ENCODE peak calls at places on chromosomes 5 and 9, in six cellular contexts. J is left ventricle myocardium inferior, G is fibroblast of lung, S is heart left ventricle, I is IMR-90, C is choroid plexus epithelial cell. M is an unnamed sample.

GRCh38 chr9:77707696-77708095 is 59.6 kb upstream of the GNA14 start:
- DNase-seq in G (peak), J (peak), I (peak), C (peak), S (peak), M (peak)

GRCh38 chr9:36487482-36488321 is 85.0 kb upstream of the MELK start:
- DNase-seq in S (peak), J (peak), C (peak), G (peak), I (peak), M (peak)

GRCh38 chr9:132853482-132853881 is 24.6 kb downstream of the AK8 start:
- DNase-seq in S (no peak), I (no peak), G (no peak), C (no peak), J (no peak), M (no peak)

GRCh38 chr9:134525841-134526797 is 115.5 kb upstream of the COL5A1 start:
- DNase-seq in S (peak), I (no peak), G (no peak), J (peak), C (no peak), M (no peak)

GRCh38 chr5:181281077-181281983 is 20.4 kb upstream of the TRIM52 start:
- DNase-seq in S (no peak), G (no peak), C (no peak), J (no peak), I (no peak), M (no peak)

GRCh38 chr5:179969110-179969509 is 61.4 kb upstream of the TBC1D9B start:
- DNase-seq in J (no peak), I (no peak), G (no peak), C (no peak), S (no peak), M (no peak)

GRCh38 chr9:11933926-11934325 is 759.3 kb upstream of the TYRP1 start:
- DNase-seq in S (no peak), G (peak), C (peak), J (no peak), I (peak), M (peak)

GRCh38 chr9:33943389-33943788 is 105.3 kb downstream of the UBAP2 start:
- DNase-seq in C (peak), G (no peak), S (no peak), J (no peak), I (no peak), M (no peak)

GRCh38 chr9:20579544-20580309 is 42.6 kb downstream of the MLLT3 start:
- DNase-seq in S (no peak), I (no peak), G (no peak), J (no peak), C (no peak), M (no peak)

GRCh38 chr5:149903441-149903840 is 41.2 kb downstream of the PDE6A start:
- DNase-seq in I (no peak), S (no peak), J (no peak), C (no peak), G (no peak), M (no peak)

GRCh38 chr9:130640681-130641080 is 23.7 kb upstream of the PRDM12 start:
- DNase-seq in S (no peak), G (no peak), I (no peak), C (no peak), J (no peak), M (no peak)

GRCh38 chr9:21795483-21795882 is 7.0 kb upstream of the MTAP start:
- DNase-seq in G (no peak), S (no peak), C (no peak), J (no peak), I (no peak), M (no peak)

GRCh38 chr9:21788752-21789151 is 13.7 kb upstream of the MTAP start:
- DNase-seq in I (no peak), S (no peak), C (peak), J (no peak), G (peak), M (no peak)

GRCh38 chr9:21789541-21790037 is 12.8 kb upstream of the MTAP start:
- DNase-seq in J (no peak), S (peak), C (peak), G (peak), I (peak), M (peak)
- H3K4me3 ChIP-seq in J (peak), S (peak), C (peak), G (peak), I (peak), M (peak)

DNA sequence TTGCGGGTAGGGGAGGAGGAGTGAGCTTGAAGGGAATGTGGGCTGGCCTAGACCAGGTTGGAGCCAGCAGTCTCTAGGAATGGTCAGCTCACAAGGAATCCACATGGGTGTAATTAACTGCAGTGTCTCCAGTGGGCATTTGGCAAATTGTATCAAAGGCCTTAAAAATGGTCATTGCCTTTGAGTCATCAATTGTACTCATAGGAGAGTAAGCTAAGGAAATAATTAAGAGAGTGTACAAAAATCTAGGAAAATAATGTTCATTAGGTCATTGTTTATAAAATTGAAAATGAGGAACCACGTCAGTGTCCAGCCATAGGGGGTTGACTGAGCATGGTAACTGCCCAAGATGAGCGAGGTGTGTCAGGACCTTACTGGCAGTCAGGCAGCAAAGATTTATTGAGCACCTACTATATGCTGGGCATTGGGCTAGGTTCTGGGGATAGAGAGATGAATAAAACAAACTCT is 29.8 kb upstream of the RPL26L1 start:
- DNase-seq in G (peak), J (no peak), I (peak), S (no peak), C (peak), M (peak)
- TF ChIP-seq CTCF in G (no peak), J (no peak), I (peak), S (no peak), C (peak), M (no peak)

GRCh38 chr5:33241826-33242225 is 198.9 kb upstream of the TARS1 start:
- DNase-seq in G (no peak), S (no peak), C (no peak), J (no peak), I (no peak), M (no peak)
- H3K4me3 ChIP-seq in G (no peak), S (no peak), C (no peak), J (no peak), I (no peak), M (no peak)

GRCh38 chr9:80790764-80791163 is 898.6 kb downstream of the TLE1 start:
- DNase-seq in G (no peak), C (no peak), J (no peak), I (no peak), S (no peak), M (no peak)

GRCh38 chr9:80793706-80794105 is 895.6 kb downstream of the TLE1 start:
- DNase-seq in J (no peak), G (no peak), I (no peak), C (no peak), S (no peak), M (no peak)

GRCh38 chr9:80787636-80788035 is 901.7 kb downstream of the TLE1 start:
- DNase-seq in J (no peak), G (no peak), I (no peak), C (no peak), S (no peak), M (no peak)

GRCh38 chr9:80792721-80793120 is 896.6 kb downstream of the TLE1 start:
- DNase-seq in S (no peak), G (no peak), I (no peak), J (peak), C (no peak), M (no peak)

GRCh38 chr9:80789831-80790230 is 899.5 kb downstream of the TLE1 start:
- DNase-seq in C (no peak), S (no peak), J (no peak), I (no peak), G (peak), M (peak)
- TF ChIP-seq CTCF in C (no peak), S (no peak), J (no peak), I (no peak), G (no peak), M (no peak)

GRCh38 chr5:170603101-170603500 is 99.3 kb downstream of the KCNIP1 start:
- DNase-seq in I (no peak), J (no peak), S (no peak), G (no peak), C (no peak), M (no peak)

GRCh38 chr5:170597109-170597741 is 93.4 kb downstream of the KCNIP1 start:
- DNase-seq in C (peak), S (no peak), I (peak), G (peak), J (no peak), M (peak)

GRCh38 chr5:170601608-170602007 is 97.8 kb downstream of the KCNIP1 start:
- DNase-seq in G (no peak), J (no peak), C (no peak), I (no peak), S (no peak), M (no peak)

GRCh38 chr5:170596482-170596881 is 92.7 kb downstream of the KCNIP1 start:
- DNase-seq in J (no peak), S (no peak), G (no peak), I (no peak), C (no peak), M (no peak)

GRCh38 chr5:170597876-170598275 is 94.1 kb downstream of the KCNIP1 start:
- DNase-seq in J (no peak), C (peak), G (peak), I (no peak), S (peak), M (peak)
- H3K4me3 ChIP-seq in J (peak), C (no peak), G (no peak), I (no peak), S (peak), M (no peak)

DNA sequence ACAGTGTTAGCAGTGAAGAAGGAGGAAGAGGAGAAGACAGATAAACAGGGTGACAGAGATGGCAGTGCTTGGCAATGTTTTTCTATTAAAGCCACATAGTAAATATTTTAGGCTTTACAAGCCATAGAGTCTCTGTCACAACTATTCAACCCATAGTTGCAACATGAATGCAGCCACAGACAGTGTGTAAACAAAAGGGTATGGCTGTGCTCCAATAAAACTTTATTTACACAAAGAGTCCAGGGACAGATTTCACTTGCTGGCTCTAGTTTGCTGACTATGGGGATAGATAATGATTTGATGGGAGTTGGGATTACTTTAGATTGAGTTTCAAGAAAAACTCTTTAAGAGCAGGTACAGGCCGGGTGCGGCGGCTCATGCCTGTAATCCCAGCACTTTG is 224.8 kb upstream of the SEMA6A start:
- DNase-seq in J (no peak), G (no peak), I (no peak), S (no peak), C (no peak), M (no peak)
- TF ChIP-seq CTCF in J (no peak), G (no peak), I (no peak), S (no peak), C (no peak), M (no peak)

GRCh38 chr9:126914458-126915280 is at the start of gene RALGPS1:
- DNase-seq in S (peak), I (peak), C (peak), J (peak), G (peak), M (peak)
- H3K4me3 ChIP-seq in S (peak), I (peak), C (peak), J (peak), G (peak), M (peak)